ENCODE peak calls at places on chromosomes 7 and 10, in four cellular contexts. L, P, D and U are unnamed samples.
A peak's percentile ranks its signal among the peaks of the same experiment; 100 is the strongest.

GRCh38 chr10:97445722-97446639 is at the start of the genes EXOSC1 and ZDHHC16:
- DNase-seq in D (peak; percentile 93), P (peak; percentile 94), L (peak; percentile 97), U (peak; percentile 98)

GRCh38 chr10:93503075-93503474 is 6.7 kb downstream of the CEP55 start:
- DNase-seq in P (no peak), L (no peak), D (peak; percentile 33), U (no peak)

GRCh38 chr10:72691470-72692056 is 380 bp upstream of the MCU start:
- DNase-seq in P (no peak), D (peak; percentile 73), L (peak; percentile 92), U (no peak)

GRCh38 chr7:48170506-48170905 is 752 bp upstream of the ABCA13 start:
- DNase-seq in D (no peak), L (no peak), P (no peak), U (no peak)

GRCh38 chr7:27482219-27482618 is 180.5 kb downstream of the HIBADH start:
- DNase-seq in P (no peak), L (no peak), D (no peak), U (no peak)

GRCh38 chr10:90066435-90066834 is 365.0 kb downstream of the KIF20B start:
- DNase-seq in P (no peak), D (no peak), L (no peak), U (no peak)

GRCh38 chr7:42014625-42015412 is 222.2 kb downstream of the GLI3 start:
- DNase-seq in L (peak; percentile 29), P (peak; percentile 86), D (no peak), U (peak; percentile 33)

GRCh38 chr7:130695840-130696239 is 9.5 kb upstream of the TSGA13 start:
- DNase-seq in P (no peak), D (no peak), L (peak; percentile 36), U (peak; percentile 10)

DNA sequence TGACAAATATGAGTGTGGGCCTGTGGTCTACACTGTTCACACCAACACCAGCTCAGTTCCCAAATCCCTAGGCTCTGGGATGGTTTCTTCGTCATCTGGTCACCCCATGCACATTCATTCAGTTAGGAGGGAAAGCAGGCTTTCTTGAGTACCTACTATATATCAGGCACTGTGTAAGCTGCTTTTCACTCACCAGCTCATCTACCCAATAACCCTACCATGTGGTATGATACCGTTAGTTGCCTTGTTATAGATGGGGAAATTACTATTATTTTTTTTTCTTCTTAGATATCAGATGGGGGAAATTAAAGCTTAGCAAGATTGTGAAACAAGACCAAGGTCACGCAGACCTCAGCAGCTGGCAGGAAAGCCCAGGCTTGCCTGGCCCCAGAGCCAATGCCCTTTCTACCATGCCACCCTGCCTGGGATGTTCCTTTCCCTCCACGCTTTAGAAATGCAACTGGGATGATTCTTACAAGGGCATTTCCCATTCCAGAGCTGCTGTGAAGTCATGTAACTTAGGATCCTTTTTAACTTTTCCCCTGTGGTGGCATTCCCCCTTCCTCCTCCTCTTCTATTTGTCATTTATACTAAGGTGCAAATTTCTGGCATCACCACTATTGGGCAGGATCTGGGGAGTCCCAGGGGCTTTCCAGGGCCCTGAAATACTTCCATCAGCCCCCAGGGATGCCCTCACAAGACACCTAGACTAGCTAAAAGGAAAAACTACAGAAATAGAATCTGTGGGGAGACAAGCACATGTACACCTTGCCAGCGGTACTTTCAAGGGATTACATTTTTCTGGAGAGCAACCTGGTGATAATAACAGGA is 93.1 kb upstream of the EFCAB10 start:
- DNase-seq in L (no peak), P (no peak), D (no peak), U (no peak)
- TF ChIP-seq SUZ12 in L (no peak), P (no peak), D (no peak), U (no peak)

DNA sequence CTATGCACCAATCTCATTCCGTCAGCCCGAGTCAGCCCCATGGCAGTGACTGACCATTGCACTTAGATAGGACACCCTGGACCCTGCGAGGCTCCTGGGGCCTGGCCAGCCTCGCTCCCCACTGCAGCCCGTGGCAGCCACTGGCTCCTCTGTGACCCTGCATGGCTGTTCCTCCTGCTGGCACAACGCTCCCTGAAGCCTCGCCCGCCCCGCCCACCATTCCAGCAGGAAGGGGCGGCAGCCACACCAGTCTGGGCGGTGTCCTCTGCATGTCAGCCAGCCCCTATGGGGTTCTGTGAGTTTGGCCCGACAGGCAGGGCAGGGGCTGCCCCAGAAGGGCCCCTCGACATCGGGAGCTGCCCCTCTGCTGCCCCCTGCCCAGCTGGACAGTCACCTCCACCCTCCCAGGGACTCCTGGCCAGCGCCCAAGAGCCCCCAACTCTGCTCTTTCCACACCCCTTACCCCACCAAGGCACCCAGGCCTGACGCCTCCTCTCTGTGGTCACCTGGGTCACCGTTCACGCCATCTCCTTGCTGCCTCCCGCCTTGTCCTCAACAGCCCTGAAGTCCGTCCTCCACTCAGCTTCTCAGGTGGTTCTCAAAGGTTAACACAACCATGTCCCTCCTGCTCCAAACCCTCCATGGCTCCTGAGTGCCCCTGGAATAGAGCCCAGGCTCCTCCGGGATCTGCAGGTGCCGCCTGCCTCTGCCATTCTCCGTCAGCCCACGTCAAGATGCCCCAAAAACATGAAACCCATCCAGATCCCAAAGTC is 103.5 kb downstream of the MICALL2 start:
- DNase-seq in D (no peak), L (no peak), P (no peak), U (no peak)
- TF ChIP-seq SUZ12 in D (no peak), L (no peak), P (no peak), U (no peak)

GRCh38 chr7:43761382-43761781 is 2.9 kb downstream of the BLVRA start:
- DNase-seq in D (no peak), P (no peak), L (no peak), U (no peak)

GRCh38 chr7:43758861-43759683 is 592 bp downstream of the BLVRA start:
- DNase-seq in D (no peak), P (peak; percentile 82), L (no peak), U (peak; percentile 65)

GRCh38 chr7:43757073-43757720 is 1.3 kb upstream of the BLVRA start:
- DNase-seq in P (no peak), L (no peak), D (no peak), U (no peak)

GRCh38 chr7:43756368-43757072 is 2.0 kb upstream of the BLVRA start:
- DNase-seq in D (no peak), L (no peak), P (no peak), U (no peak)

DNA sequence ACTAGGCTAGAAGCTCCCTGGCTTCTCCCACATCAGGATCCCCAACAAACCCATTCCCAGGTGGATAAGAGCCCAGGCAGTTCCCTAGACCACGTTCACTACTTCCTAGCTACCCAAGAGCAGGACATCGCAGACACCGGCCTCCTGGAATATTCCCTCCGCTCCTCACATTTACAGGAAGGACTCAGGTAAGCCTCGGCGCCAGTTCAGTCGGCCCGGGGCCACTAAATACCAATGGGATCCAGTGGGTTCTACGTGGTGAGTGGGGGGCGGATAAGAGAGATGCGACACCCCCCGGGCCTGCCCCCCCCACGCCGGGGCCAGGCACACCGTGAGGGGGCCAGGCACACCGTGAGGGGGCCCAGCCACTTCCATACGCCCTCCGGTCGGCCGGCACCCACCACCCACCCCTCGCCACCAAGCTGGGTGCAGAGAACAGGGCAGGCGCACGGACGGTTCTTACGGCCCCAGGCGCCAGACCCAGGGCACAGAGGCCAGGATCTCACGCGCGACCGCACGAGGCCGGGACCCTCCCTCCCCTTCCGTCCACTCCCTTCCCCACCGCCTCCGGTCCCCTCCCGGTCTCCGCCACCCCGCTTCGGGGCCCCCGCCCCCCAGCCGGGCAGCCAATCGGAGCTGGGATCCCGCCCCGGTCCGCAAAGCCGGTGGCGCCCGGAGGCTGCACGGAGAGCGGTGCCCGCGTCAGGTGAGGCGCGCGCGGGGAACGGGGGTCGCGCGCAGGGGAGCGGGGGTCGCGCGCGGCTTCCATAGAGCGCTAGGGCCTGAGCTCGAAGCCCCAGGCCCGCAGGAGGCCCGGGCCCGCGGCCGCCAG is at the start of gene BLVRA:
- DNase-seq in L (peak; percentile 37), D (no peak), P (peak; percentile 85), U (peak; percentile 64)
- TF ChIP-seq SUZ12 in L (no peak), D (no peak), P (no peak), U (no peak)

GRCh38 chr7:18694484-18694883 is 198.9 kb downstream of the HDAC9 start:
- DNase-seq in D (no peak), L (no peak), P (no peak), U (no peak)

GRCh38 chr7:18694911-18695310 is 199.4 kb downstream of the HDAC9 start:
- DNase-seq in L (no peak), P (no peak), D (no peak), U (no peak)

GRCh38 chr7:18689535-18689934 is 194.0 kb downstream of the HDAC9 start:
- DNase-seq in L (no peak), P (no peak), D (no peak), U (no peak)

GRCh38 chr7:18693826-18694225 is 198.3 kb downstream of the HDAC9 start:
- DNase-seq in P (no peak), L (no peak), D (no peak), U (no peak)

DNA sequence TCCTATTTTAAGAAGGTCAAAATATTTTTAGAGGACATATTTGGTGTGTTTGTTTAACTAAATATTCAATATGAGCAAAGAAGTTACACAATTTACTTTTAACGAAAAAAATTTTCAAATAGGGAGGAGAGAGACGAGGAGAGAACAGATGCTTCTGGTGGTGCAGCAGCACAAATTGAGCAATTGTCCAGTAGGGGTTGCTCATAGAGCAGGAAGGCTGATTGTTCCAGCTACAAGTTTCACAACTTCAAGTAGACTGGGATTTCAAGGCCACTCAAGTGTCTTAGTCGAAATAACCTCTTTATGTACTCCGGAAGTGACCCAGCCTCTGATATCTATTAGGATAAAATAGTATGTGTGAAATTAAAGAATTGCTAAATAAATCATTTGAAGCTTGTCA is 197.9 kb downstream of the HDAC9 start:
- DNase-seq in L (no peak), D (no peak), P (no peak), U (peak; percentile 48)
- TF ChIP-seq SUZ12 in L (no peak), D (no peak), P (no peak), U (no peak)

GRCh38 chr7:94562525-94562924 is 52.9 kb downstream of the CASD1 start:
- DNase-seq in P (no peak), L (no peak), D (no peak), U (no peak)
- TF ChIP-seq SUZ12 in P (no peak), L (no peak), D (no peak), U (no peak)

GRCh38 chr7:50502001-50502684 is 52.0 kb upstream of the FIGNL1 start:
- DNase-seq in L (no peak), D (no peak), P (no peak), U (no peak)
- TF ChIP-seq SUZ12 in L (no peak), D (no peak), P (no peak), U (no peak)

GRCh38 chr10:30818010-30818660 is 188.6 kb upstream of the LYZL2 start:
- DNase-seq in P (no peak), L (no peak), D (no peak), U (no peak)
- TF ChIP-seq SUZ12 in P (no peak), L (no peak), D (no peak), U (no peak)

GRCh38 chr10:128854965-128855364 is 612.1 kb upstream of the MGMT start:
- DNase-seq in P (peak; percentile 42), D (no peak), L (peak; percentile 70), U (no peak)
- TF ChIP-seq SUZ12 in P (no peak), D (no peak), L (no peak), U (no peak)